ENCODE peak calls at places on chromosomes 2 and 18, in five cellular contexts. F is A549, K is ascending aorta, T is vagina, D is upper lobe of right lung. G is an unnamed sample.

GRCh38 chr18:77366725-77367641 is 117.3 kb downstream of the GALR1 start:
- DNase-seq in F (peak; percentile 56), K (no peak), D (no peak), T (no peak), G (peak; percentile 42)

GRCh38 chr18:7626922-7627440 is 59.9 kb downstream of the PTPRM start:
- DNase-seq in K (no peak), T (no peak), F (peak; percentile 66), D (no peak), G (no peak)

GRCh38 chr2:119827866-119828507 is 68.3 kb downstream of the PTPN4 start:
- DNase-seq in F (no peak), T (no peak), D (no peak), K (no peak), G (no peak)

GRCh38 chr18:32956591-32957310 is 183.9 kb upstream of the KLHL14 start:
- DNase-seq in K (no peak), D (no peak), F (no peak), T (no peak), G (no peak)

GRCh38 chr2:213228638-213229037 is 55.6 kb upstream of the SPAG16 start:
- DNase-seq in K (no peak), D (no peak), T (no peak), F (no peak), G (no peak)

GRCh38 chr2:161204846-161205245 is 44.6 kb downstream of the TANK start:
- DNase-seq in K (no peak), F (no peak), D (no peak), T (no peak), G (no peak)

GRCh38 chr2:85734015-85734414 is 19.8 kb upstream of the ATOH8 start:
- DNase-seq in F (no peak), D (no peak), T (no peak), K (no peak), G (no peak)

GRCh38 chr2:156191547-156191946 is 141.0 kb downstream of the NR4A2 start:
- DNase-seq in D (no peak), T (no peak), K (no peak), F (no peak), G (peak; percentile 2)

GRCh38 chr2:158815166-158815565 is 20.0 kb downstream of the DAPL1 start:
- DNase-seq in K (no peak), F (no peak), D (no peak), T (no peak), G (no peak)

GRCh38 chr18:60538891-60539290 is 166.3 kb upstream of the MC4R start:
- DNase-seq in D (no peak), K (no peak), T (no peak), F (no peak), G (no peak)

GRCh38 chr2:133489641-133490411 is 78.4 kb downstream of the NCKAP5 start:
- DNase-seq in D (no peak), T (no peak), F (no peak), K (peak; percentile 63), G (no peak)

GRCh38 chr2:26184555-26185303 is 11.8 kb downstream of the GAREM2 start:
- DNase-seq in D (peak; percentile 92), K (peak; percentile 89), F (peak; percentile 86), T (no peak), G (no peak)

GRCh38 chr2:39435974-39436591 is 1.0 kb downstream of the MAP4K3 start:
- DNase-seq in F (no peak), T (no peak), K (no peak), D (no peak), G (no peak)

GRCh38 chr2:55019547-55020258 is 30.5 kb downstream of the RTN4 start:
- DNase-seq in F (no peak), D (no peak), T (no peak), K (no peak), G (no peak)

GRCh38 chr2:218896501-218897393 is 16.1 kb downstream of the WNT10A start:
- DNase-seq in D (no peak), T (peak; percentile 79), K (no peak), F (no peak), G (peak; percentile 67)

GRCh38 chr2:141630531-141630930 is 500.3 kb downstream of the LRP1B start:
- DNase-seq in T (no peak), K (no peak), F (no peak), D (no peak), G (no peak)

GRCh38 chr2:69034845-69035244 is 21.9 kb downstream of the ANTXR1 start:
- DNase-seq in T (no peak), K (no peak), D (no peak), F (no peak), G (no peak)

GRCh38 chr2:134308474-134309385 is 54.9 kb downstream of the MGAT5 start:
- DNase-seq in F (no peak), D (no peak), T (no peak), K (no peak), G (no peak)

GRCh38 chr2:168526641-168527040 is 70.6 kb downstream of the CERS6 start:
- DNase-seq in K (no peak), F (no peak), T (peak; percentile 88), D (no peak), G (no peak)

GRCh38 chr2:168525020-168525419 is 68.9 kb downstream of the CERS6 start:
- DNase-seq in T (no peak), K (no peak), D (no peak), F (no peak), G (no peak)

GRCh38 chr2:168528016-168528415 is 71.9 kb downstream of the CERS6 start:
- DNase-seq in T (no peak), K (no peak), D (no peak), F (no peak), G (no peak)

GRCh38 chr2:168524005-168524404 is 67.9 kb downstream of the CERS6 start:
- DNase-seq in D (no peak), F (no peak), K (no peak), T (no peak), G (no peak)

GRCh38 chr2:168525741-168526140 is 69.7 kb downstream of the CERS6 start:
- DNase-seq in D (no peak), K (no peak), F (no peak), T (no peak), G (no peak)
- H3K4me1 ChIP-seq in D (peaks cover 11% of the 10 kb centered on the region), K (no peaks in the 10 kb centered on the region), F (peaks cover 45% of the 10 kb centered on the region), T (peaks cover 87% of the 10 kb centered on the region), G (peaks cover 4% of the 10 kb centered on the region)

GRCh38 chr2:79876430-79876829 is 363.6 kb downstream of the CTNNA2 start:
- DNase-seq in F (peak; percentile 38), D (no peak), K (no peak), T (no peak), G (peak; percentile 30)
- TF ChIP-seq CTCF in F (peak; percentile 43), D (peak; percentile 18), K (no peak), T (no peak), G (peak; percentile 61)

GRCh38 chr2:172251231-172251630 is 148.5 kb upstream of the DLX2 start:
- DNase-seq in F (no peak), D (no peak), K (no peak), T (no peak), G (no peak)

GRCh38 chr2:172252154-172252553 is 149.5 kb upstream of the DLX2 start:
- DNase-seq in K (no peak), T (no peak), F (no peak), D (no peak), G (no peak)

GRCh38 chr2:172249336-172249735 is 146.6 kb upstream of the DLX2 start:
- DNase-seq in K (no peak), T (no peak), F (no peak), D (no peak), G (no peak)

GRCh38 chr2:172249986-172250385 is 147.3 kb upstream of the DLX2 start:
- DNase-seq in T (no peak), D (no peak), K (no peak), F (no peak), G (no peak)

DNA sequence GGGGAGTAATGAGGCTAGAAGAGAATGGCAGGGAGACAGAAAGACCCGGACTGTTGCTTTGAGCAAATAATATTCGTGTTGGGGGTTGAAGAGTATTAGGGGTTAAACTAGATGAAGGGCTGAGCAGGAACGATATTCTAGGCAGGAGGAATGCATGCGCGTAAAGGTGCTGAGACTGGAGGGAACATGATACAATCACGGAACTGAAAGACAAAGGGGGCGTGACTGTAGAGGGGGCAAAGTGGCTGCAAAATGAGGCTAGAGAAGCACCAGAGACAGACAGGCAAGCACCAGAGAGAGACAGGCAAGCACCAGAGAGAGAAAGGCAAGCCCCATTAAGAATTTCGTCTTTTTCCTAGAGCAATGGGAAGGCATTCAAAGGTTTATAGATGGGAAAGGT is 148.1 kb upstream of the DLX2 start:
- DNase-seq in T (no peak), F (no peak), D (no peak), K (no peak), G (no peak)
- H3K4me1 ChIP-seq in T (peaks cover 13% of the 10 kb centered on the region), F (peaks cover 31% of the 10 kb centered on the region), D (peaks cover 4% of the 10 kb centered on the region), K (no peaks in the 10 kb centered on the region), G (no peaks in the 10 kb centered on the region)

GRCh38 chr2:153287109-153287801 is 191.3 kb downstream of the RPRM start:
- DNase-seq in D (no peak), K (no peak), F (peak; percentile 47), T (no peak), G (peak; percentile 40)
- TF ChIP-seq CTCF in D (peak; percentile 7), K (no peak), F (peak; percentile 34), T (no peak), G (peak; percentile 46)

DNA sequence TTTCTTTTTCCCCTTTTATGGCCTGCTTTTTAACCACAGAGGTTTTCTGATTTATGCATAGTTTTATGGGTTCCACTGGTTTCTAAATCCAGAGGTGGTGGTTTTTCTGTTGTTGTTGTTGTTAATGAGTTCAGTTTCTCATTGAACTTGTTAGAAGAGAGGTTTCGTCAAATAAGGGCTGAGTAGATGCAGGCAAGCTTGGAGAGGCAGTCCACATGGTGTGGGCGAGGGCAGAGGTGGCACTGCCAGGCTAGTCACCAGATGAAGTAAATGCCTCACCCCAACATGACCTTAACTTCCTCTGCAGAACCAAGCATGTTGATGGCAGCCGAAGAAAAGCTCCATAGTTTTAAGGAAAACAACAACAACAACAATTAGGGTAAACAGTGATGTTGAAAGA is 72.6 kb downstream of the RIF1 start:
- DNase-seq in D (no peak), K (no peak), T (no peak), F (no peak), G (no peak)
- H3K4me1 ChIP-seq in D (no peaks in the 10 kb centered on the region), K (no peaks in the 10 kb centered on the region), T (no peaks in the 10 kb centered on the region), F (no peaks in the 10 kb centered on the region), G (no peaks in the 10 kb centered on the region)

DNA sequence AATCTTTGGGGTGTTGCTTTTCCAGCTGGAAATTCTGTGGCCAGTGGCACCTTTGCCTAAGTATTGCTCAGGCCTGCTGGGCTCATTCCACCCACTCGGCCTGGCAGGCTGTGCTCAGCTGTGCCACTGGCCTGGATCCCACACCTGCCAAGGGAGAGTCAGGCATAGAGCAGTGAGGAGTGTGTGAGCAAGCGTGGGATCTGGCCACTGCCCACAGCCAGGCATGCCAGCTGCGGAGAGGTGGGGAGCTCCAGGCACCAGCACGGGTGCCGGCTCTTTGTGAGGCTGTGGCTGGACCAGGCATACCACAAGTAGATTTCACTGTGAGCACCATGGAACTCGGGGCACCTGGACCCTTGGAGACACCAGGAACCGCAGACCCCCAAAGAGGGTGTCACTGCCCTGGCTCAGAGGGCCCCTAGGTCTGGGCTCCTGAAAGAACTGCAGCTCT is 118.1 kb upstream of the MAP2 start:
- DNase-seq in T (no peak), K (no peak), F (no peak), D (no peak), G (no peak)
- TF ChIP-seq CTCF in T (no peak), K (no peak), F (no peak), D (no peak), G (no peak)

G was measured in BE2C.